ENCODE peak calls at places on chromosomes 3 and 15, in five cellular contexts. One of them, this sample, is unnamed.

GRCh38 chr3:76043746-76044145 is 258.4 kb upstream of the ZNF717 start:
- DNase-seq in vagina: no peak
- DNase-seq in adipocyte: no peak
- DNase-seq in tibial artery: no peak
- DNase-seq in pancreas: no peak
- DNase-seq in this sample: no peak

GRCh38 chr3:44468572-44469520 is 8.6 kb downstream of the ZNF445 start:
- DNase-seq in vagina: no peak
- DNase-seq in adipocyte: peak; percentile 6
- DNase-seq in tibial artery: no peak
- DNase-seq in pancreas: no peak
- DNase-seq in this sample: no peak

GRCh38 chr15:58842713-58843396 is 71.8 kb downstream of the MINDY2 start:
- DNase-seq in vagina: no peak
- DNase-seq in adipocyte: no peak
- DNase-seq in tibial artery: no peak
- DNase-seq in pancreas: no peak
- DNase-seq in this sample: no peak

GRCh38 chr3:111329370-111329769 is 212.6 kb upstream of the CD96 start:
- DNase-seq in vagina: no peak
- DNase-seq in adipocyte: no peak
- DNase-seq in tibial artery: no peak
- DNase-seq in pancreas: no peak
- DNase-seq in this sample: no peak

GRCh38 chr3:39267631-39268553 is 11.9 kb downstream of the CX3CR1 start:
- DNase-seq in vagina: no peak
- DNase-seq in adipocyte: no peak
- DNase-seq in tibial artery: no peak
- DNase-seq in pancreas: no peak
- DNase-seq in this sample: peak; percentile 71

GRCh38 chr15:29435811-29436210 is 166.2 kb upstream of the NSMCE3 start:
- DNase-seq in vagina: peak; percentile 20
- DNase-seq in adipocyte: no peak
- DNase-seq in tibial artery: no peak
- DNase-seq in pancreas: no peak
- DNase-seq in this sample: no peak

GRCh38 chr3:53161820-53162671 is 1.0 kb downstream of the PRKCD start:
- DNase-seq in vagina: no peak
- DNase-seq in adipocyte: peak; percentile 65
- DNase-seq in tibial artery: no peak
- DNase-seq in pancreas: no peak
- DNase-seq in this sample: peak; percentile 39

GRCh38 chr15:56045068-56045748 is 51.8 kb upstream of the NEDD4 start:
- DNase-seq in vagina: no peak
- DNase-seq in adipocyte: peak; percentile 10
- DNase-seq in tibial artery: no peak
- DNase-seq in pancreas: no peak
- DNase-seq in this sample: no peak

GRCh38 chr3:27056326-27056725 is 312.9 kb downstream of the NEK10 start:
- DNase-seq in vagina: no peak
- DNase-seq in adipocyte: no peak
- DNase-seq in tibial artery: no peak
- DNase-seq in pancreas: no peak
- DNase-seq in this sample: no peak

GRCh38 chr15:39251413-39252197 is 329.3 kb upstream of the THBS1 start:
- DNase-seq in vagina: no peak
- DNase-seq in adipocyte: peak; percentile 27
- DNase-seq in tibial artery: no peak
- DNase-seq in pancreas: no peak
- DNase-seq in this sample: no peak

GRCh38 chr3:61381745-61382392 is 130.6 kb upstream of the FHIT start:
- DNase-seq in vagina: no peak
- DNase-seq in adipocyte: peak; percentile 2
- DNase-seq in tibial artery: no peak
- DNase-seq in pancreas: no peak
- DNase-seq in this sample: no peak

GRCh38 chr15:36373549-36373948 is 205.9 kb upstream of the CDIN1 start:
- DNase-seq in vagina: no peak
- DNase-seq in adipocyte: no peak
- DNase-seq in tibial artery: no peak
- DNase-seq in pancreas: no peak
- DNase-seq in this sample: no peak

GRCh38 chr15:93030430-93031102 is 58.4 kb downstream of the RGMA start:
- DNase-seq in vagina: peak; percentile 88
- DNase-seq in adipocyte: peak; percentile 86
- DNase-seq in tibial artery: peak; percentile 79
- DNase-seq in pancreas: peak; percentile 57
- DNase-seq in this sample: peak; percentile 54

GRCh38 chr15:19899021-19899824 is 642.4 kb downstream of the GOLGA6L6 start:
- DNase-seq in vagina: no peak
- DNase-seq in adipocyte: no peak
- DNase-seq in tibial artery: no peak
- DNase-seq in pancreas: no peak
- DNase-seq in this sample: no peak

GRCh38 chr15:62824111-62824737 is 218.3 kb upstream of the TPM1 start:
- DNase-seq in vagina: no peak
- DNase-seq in adipocyte: peak; percentile 87
- DNase-seq in tibial artery: no peak
- DNase-seq in pancreas: no peak
- DNase-seq in this sample: no peak

GRCh38 chr3:112653881-112654300 is 12.9 kb upstream of the CCDC80 start:
- DNase-seq in vagina: no peak
- DNase-seq in adipocyte: peak; percentile 84
- DNase-seq in tibial artery: no peak
- DNase-seq in pancreas: no peak
- DNase-seq in this sample: no peak

GRCh38 chr15:33242165-33242564 is 47.7 kb upstream of the FMN1 start:
- DNase-seq in vagina: no peak
- DNase-seq in adipocyte: peak; percentile 20
- DNase-seq in tibial artery: no peak
- DNase-seq in pancreas: no peak
- DNase-seq in this sample: no peak

GRCh38 chr3:141405581-141405980 is 37.3 kb downstream of the ZBTB38 start:
- DNase-seq in vagina: no peak
- DNase-seq in adipocyte: peak; percentile 58
- DNase-seq in tibial artery: no peak
- DNase-seq in pancreas: no peak
- DNase-seq in this sample: no peak

GRCh38 chr3:60010778-60011177 is 961.0 kb upstream of the CFAP20DC start:
- DNase-seq in vagina: no peak
- DNase-seq in adipocyte: no peak
- DNase-seq in tibial artery: no peak
- DNase-seq in pancreas: no peak
- DNase-seq in this sample: peak; percentile 30

GRCh38 chr3:39808467-39809180 is 785 bp upstream of the MYRIP start:
- DNase-seq in vagina: no peak
- DNase-seq in adipocyte: peak; percentile 35
- DNase-seq in tibial artery: no peak
- DNase-seq in pancreas: peak; percentile 22
- DNase-seq in this sample: no peak

GRCh38 chr15:91151781-91152563 is 51.9 kb downstream of the SV2B start:
- DNase-seq in vagina: no peak
- DNase-seq in adipocyte: no peak
- DNase-seq in tibial artery: no peak
- DNase-seq in pancreas: peak; percentile 46
- DNase-seq in this sample: no peak

GRCh38 chr15:93253656-93254055 is 164.6 kb upstream of the RGMA start:
- DNase-seq in vagina: no peak
- DNase-seq in adipocyte: no peak
- DNase-seq in tibial artery: no peak
- DNase-seq in pancreas: no peak
- DNase-seq in this sample: no peak

GRCh38 chr3:124843496-124843895 is 43.7 kb downstream of the ITGB5 start:
- DNase-seq in vagina: no peak
- DNase-seq in adipocyte: no peak
- DNase-seq in tibial artery: no peak
- DNase-seq in pancreas: no peak
- DNase-seq in this sample: no peak

GRCh38 chr3:114333180-114333922 is 39.5 kb downstream of the TIGIT start:
- DNase-seq in vagina: no peak
- DNase-seq in adipocyte: no peak
- DNase-seq in tibial artery: no peak
- DNase-seq in pancreas: no peak
- DNase-seq in this sample: no peak

GRCh38 chr3:162287600-162287999 is 791.0 kb downstream of the OTOL1 start:
- DNase-seq in vagina: no peak
- DNase-seq in adipocyte: no peak
- DNase-seq in tibial artery: no peak
- DNase-seq in pancreas: no peak
- DNase-seq in this sample: no peak

GRCh38 chr3:56303508-56303907 is 164.8 kb downstream of the ERC2 start:
- DNase-seq in vagina: no peak
- DNase-seq in adipocyte: peak; percentile 74
- DNase-seq in tibial artery: no peak
- DNase-seq in pancreas: no peak
- DNase-seq in this sample: no peak

GRCh38 chr15:62797171-62797570 is 245.4 kb upstream of the TPM1 start:
- DNase-seq in vagina: no peak
- DNase-seq in adipocyte: no peak
- DNase-seq in tibial artery: no peak
- DNase-seq in pancreas: no peak
- DNase-seq in this sample: no peak

GRCh38 chr3:51538115-51538458 is 432 bp upstream of the RAD54L2 start:
- DNase-seq in vagina: no peak
- DNase-seq in adipocyte: no peak
- DNase-seq in tibial artery: no peak
- DNase-seq in pancreas: no peak
- DNase-seq in this sample: no peak

DNA sequence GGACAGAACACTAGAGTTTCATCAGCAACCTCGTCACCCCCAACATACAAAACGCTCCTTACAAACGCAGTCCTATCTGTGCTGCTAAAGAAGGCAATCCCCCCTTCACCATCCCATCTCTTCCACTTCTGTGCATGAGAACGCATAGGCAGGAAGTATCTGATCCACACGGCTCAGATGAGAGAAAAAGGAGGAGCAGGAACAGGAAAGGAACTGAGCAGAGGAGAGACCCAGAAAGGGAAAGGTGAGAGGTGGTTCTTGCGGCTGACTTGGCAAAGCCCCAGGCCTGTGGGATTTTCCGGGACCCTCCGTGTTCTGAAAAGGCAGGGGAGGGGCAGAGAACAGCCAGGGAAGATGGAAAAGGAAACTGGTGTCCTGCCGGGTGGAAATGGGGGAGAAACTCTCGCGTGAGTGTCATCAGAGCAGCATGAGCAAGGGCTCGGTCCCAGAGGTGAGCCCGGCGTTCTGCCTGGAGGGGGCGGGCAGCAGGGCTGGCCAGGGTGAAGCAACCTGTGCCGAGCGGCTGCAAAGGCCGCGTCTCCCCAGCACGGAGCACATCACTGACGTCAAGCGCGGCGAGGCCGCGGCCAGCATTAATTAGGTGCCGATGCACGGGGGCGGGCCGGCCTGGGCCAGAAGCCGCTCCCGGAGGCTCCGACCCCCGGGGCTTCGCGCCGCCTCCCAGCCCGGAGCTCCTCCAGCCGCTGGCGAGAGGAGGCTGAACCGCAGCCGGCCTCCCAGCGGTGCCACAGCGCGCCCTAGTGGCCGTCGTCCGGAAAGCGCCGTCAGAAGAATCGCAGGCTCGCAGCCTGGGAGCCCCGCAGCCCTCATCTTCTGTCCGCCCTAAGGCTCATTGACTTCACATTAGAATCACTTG is 35.8 kb downstream of the CPN2 start:
- DNase-seq in vagina: peak; percentile 96
- DNase-seq in adipocyte: peak; percentile 92
- DNase-seq in tibial artery: peak; percentile 79
- DNase-seq in pancreas: peak; percentile 69
- DNase-seq in this sample: peak; percentile 77
- H3K27me3 ChIP-seq in vagina: no peaks in the 10 kb centered on the region
- H3K27me3 ChIP-seq in adipocyte: peaks cover 26% of the 10 kb centered on the region
- H3K27me3 ChIP-seq in tibial artery: peaks cover 71% of the 10 kb centered on the region
- H3K27me3 ChIP-seq in pancreas: no peaks in the 10 kb centered on the region
- H3K27me3 ChIP-seq in this sample: peaks cover 23% of the 10 kb centered on the region

GRCh38 chr3:14231998-14232501 is 53.4 kb downstream of the LSM3 start:
- DNase-seq in vagina: no peak
- DNase-seq in adipocyte: peak; percentile 56
- DNase-seq in tibial artery: no peak
- DNase-seq in pancreas: no peak
- DNase-seq in this sample: no peak
- H3K4me1 ChIP-seq in vagina: no peaks in the 10 kb centered on the region
- H3K4me1 ChIP-seq in adipocyte: peaks cover 22% of the 10 kb centered on the region
- H3K4me1 ChIP-seq in tibial artery: no peaks in the 10 kb centered on the region
- H3K4me1 ChIP-seq in pancreas: no peaks in the 10 kb centered on the region
- H3K4me1 ChIP-seq in this sample: no peaks in the 10 kb centered on the region

DNA sequence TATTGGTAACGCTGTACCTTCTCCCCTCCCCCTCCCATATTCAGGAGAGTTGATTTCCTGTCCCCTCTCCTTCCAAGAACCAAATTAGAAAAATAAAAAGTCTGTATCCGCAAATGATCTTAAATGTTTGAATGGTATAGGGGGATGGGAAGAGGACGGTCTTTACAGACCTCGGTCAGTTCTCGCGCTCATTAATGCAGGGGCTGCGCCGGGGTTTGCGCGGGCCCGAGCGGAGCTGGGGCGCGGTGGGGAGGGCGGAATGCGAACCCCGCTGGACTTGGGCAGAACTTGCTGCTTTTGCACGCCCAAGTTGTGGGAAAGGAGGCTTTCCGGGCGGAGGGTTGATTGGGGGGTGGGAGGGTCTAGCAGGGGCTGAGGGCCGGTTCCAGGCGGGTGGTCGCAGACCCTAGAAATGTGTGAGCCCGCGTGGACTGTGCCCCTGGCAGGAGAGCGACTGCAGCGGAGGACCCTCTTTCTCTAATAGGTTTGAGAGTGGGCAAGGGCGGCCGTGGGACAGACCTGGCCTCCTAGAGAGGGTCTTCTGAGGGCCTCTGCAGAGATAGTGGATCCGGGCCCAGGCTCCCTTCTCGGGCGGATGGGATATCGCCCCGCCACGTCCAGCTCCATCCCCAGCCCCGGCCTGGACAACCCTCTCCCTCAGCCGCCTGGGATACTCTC is 11.1 kb downstream of the NR2F2 start:
- DNase-seq in vagina: peak; percentile 84
- DNase-seq in adipocyte: no peak
- DNase-seq in tibial artery: peak; percentile 23
- DNase-seq in pancreas: no peak
- DNase-seq in this sample: no peak
- H3K27me3 ChIP-seq in vagina: no peaks in the 10 kb centered on the region
- H3K27me3 ChIP-seq in adipocyte: no peaks in the 10 kb centered on the region
- H3K27me3 ChIP-seq in tibial artery: no peaks in the 10 kb centered on the region
- H3K27me3 ChIP-seq in pancreas: no peaks in the 10 kb centered on the region
- H3K27me3 ChIP-seq in this sample: peaks cover 42% of the 10 kb centered on the region

GRCh38 chr3:181715601-181716340 is 4.0 kb downstream of the SOX2 start:
- DNase-seq in vagina: no peak
- DNase-seq in adipocyte: no peak
- DNase-seq in tibial artery: no peak
- DNase-seq in pancreas: no peak
- DNase-seq in this sample: no peak

GRCh38 chr3:181716916-181717315 is 5.2 kb downstream of the SOX2 start:
- DNase-seq in vagina: no peak
- DNase-seq in adipocyte: no peak
- DNase-seq in tibial artery: no peak
- DNase-seq in pancreas: no peak
- DNase-seq in this sample: no peak

GRCh38 chr3:181718416-181718815 is 6.7 kb downstream of the SOX2 start:
- DNase-seq in vagina: no peak
- DNase-seq in adipocyte: no peak
- DNase-seq in tibial artery: no peak
- DNase-seq in pancreas: no peak
- DNase-seq in this sample: no peak

GRCh38 chr3:181719298-181719859 is 7.7 kb downstream of the SOX2 start:
- DNase-seq in vagina: no peak
- DNase-seq in adipocyte: no peak
- DNase-seq in tibial artery: no peak
- DNase-seq in pancreas: no peak
- DNase-seq in this sample: no peak

GRCh38 chr3:181717505-181717904 is 5.8 kb downstream of the SOX2 start:
- DNase-seq in vagina: no peak
- DNase-seq in adipocyte: no peak
- DNase-seq in tibial artery: no peak
- DNase-seq in pancreas: no peak
- DNase-seq in this sample: no peak
- H3K4me1 ChIP-seq in vagina: peaks cover 3% of the 10 kb centered on the region
- H3K4me1 ChIP-seq in adipocyte: no peaks in the 10 kb centered on the region
- H3K4me1 ChIP-seq in tibial artery: peaks cover 6% of the 10 kb centered on the region
- H3K4me1 ChIP-seq in pancreas: no peaks in the 10 kb centered on the region
- H3K4me1 ChIP-seq in this sample: no peaks in the 10 kb centered on the region

This sample was measured in CD8-positive, alpha-beta memory T cell.